ENCODE peak calls at places on chromosomes 1 and 21, in five cellular contexts. P, N, V, F and A are unnamed samples.

GRCh38 chr1:76576876-76577817 is 290.1 kb upstream of the ST6GALNAC5 start:
- DNase-seq in F (no peak), V (no peak), P (no peak), N (no peak), A (no peak)

GRCh38 chr1:16237343-16237830 is 404 bp upstream of the CPLANE2 start:
- DNase-seq in N (no peak), F (no peak), V (no peak), P (no peak), A (no peak)

GRCh38 chr1:29749021-29749420 is 512.7 kb downstream of the PTPRU start:
- DNase-seq in V (no peak), F (no peak), N (no peak), P (no peak), A (no peak)

GRCh38 chr1:160739098-160739511 is at the start of gene SLAMF7:
- DNase-seq in V (peak), P (no peak), N (peak), F (no peak), A (no peak)

GRCh38 chr1:46131727-46132528 is 501 bp downstream of the PIK3R3 start:
- DNase-seq in V (no peak), F (no peak), P (peak), N (peak), A (no peak)

GRCh38 chr1:61597601-61598000 is 127.3 kb downstream of the TM2D1 start:
- DNase-seq in N (no peak), V (no peak), F (no peak), P (no peak), A (no peak)

GRCh38 chr21:15839026-15839425 is 109.2 kb downstream of the USP25 start:
- DNase-seq in F (no peak), N (no peak), P (no peak), V (no peak), A (no peak)

GRCh38 chr1:213987422-213987875 is 324 bp upstream of the PROX1 start:
- DNase-seq in N (no peak), F (no peak), V (no peak), P (no peak), A (no peak)

GRCh38 chr1:31703431-31704260 is at the start of gene COL16A1:
- DNase-seq in P (peak), N (no peak), F (no peak), V (no peak), A (no peak)

GRCh38 chr21:26593800-26594199 is 20.7 kb upstream of the CYYR1 start:
- DNase-seq in V (no peak), F (no peak), P (no peak), N (no peak), A (no peak)

GRCh38 chr1:151946366-151946764 is 37.1 kb upstream of the THEM4 start:
- DNase-seq in P (no peak), N (no peak), F (no peak), V (no peak), A (no peak)

GRCh38 chr1:91545506-91546300 is 45.1 kb downstream of the CDC7 start:
- DNase-seq in V (no peak), F (no peak), N (no peak), P (no peak), A (no peak)

GRCh38 chr1:112603541-112603940 is 15.4 kb downstream of the ST7L start:
- DNase-seq in P (no peak), V (no peak), N (no peak), F (no peak), A (no peak)

GRCh38 chr1:38076038-38076437 is 29.4 kb upstream of the POU3F1 start:
- DNase-seq in F (no peak), N (peak), P (peak), V (no peak), A (no peak)

GRCh38 chr1:114779722-114780121 is 763 bp downstream of the SIKE1 start:
- DNase-seq in F (no peak), V (no peak), N (no peak), P (no peak), A (no peak)

GRCh38 chr1:230140221-230141001 is 73.4 kb downstream of the GALNT2 start:
- DNase-seq in N (peak), F (no peak), P (no peak), V (no peak), A (no peak)

GRCh38 chr1:42484382-42484781 is 21.3 kb downstream of the CCDC30 start:
- DNase-seq in P (no peak), F (peak), V (no peak), N (no peak), A (no peak)

GRCh38 chr1:109979489-109980091 is 5.0 kb upstream of the AHCYL1 start:
- DNase-seq in F (no peak), V (no peak), P (no peak), N (peak), A (no peak)

GRCh38 chr1:40736085-40736531 is 44.6 kb downstream of the NFYC start:
- DNase-seq in P (no peak), V (no peak), N (no peak), F (no peak), A (no peak)

GRCh38 chr1:193658711-193659110 is 472.3 kb upstream of the B3GALT2 start:
- DNase-seq in F (no peak), N (no peak), P (no peak), V (no peak), A (no peak)

GRCh38 chr1:112509005-112509659 is 367 bp downstream of the WNT2B start:
- DNase-seq in F (no peak), V (no peak), P (peak), N (no peak), A (no peak)

GRCh38 chr1:243946946-243947345 is 96.9 kb upstream of the AKT3 start:
- DNase-seq in F (no peak), P (peak), V (no peak), N (peak), A (no peak)

GRCh38 chr1:195791796-195792195 is 816.4 kb downstream of the KCNT2 start:
- DNase-seq in V (no peak), F (no peak), N (no peak), P (no peak), A (no peak)

GRCh38 chr1:109499661-109500536 is 6.0 kb downstream of the CYB561D1 start:
- DNase-seq in F (peak), P (peak), V (no peak), N (peak), A (no peak)

GRCh38 chr1:206631085-206631509 is 4.2 kb upstream of the DYRK3 start:
- DNase-seq in N (peak), F (peak), V (peak), P (peak), A (peak)

GRCh38 chr1:87805661-87806376 is 477.1 kb downstream of the LMO4 start:
- DNase-seq in F (peak), P (no peak), V (no peak), N (no peak), A (peak)

GRCh38 chr1:84352298-84353106 is 45.8 kb upstream of the DNASE2B start:
- DNase-seq in V (no peak), F (no peak), P (no peak), N (no peak), A (no peak)

GRCh38 chr21:41954654-41955499 is 1.1 kb upstream of the C2CD2 start:
- DNase-seq in F (no peak), V (no peak), N (no peak), P (no peak), A (no peak)

GRCh38 chr1:208077232-208077751 is 166.4 kb upstream of the CD34 start:
- DNase-seq in N (no peak), F (no peak), P (no peak), V (no peak), A (no peak)

GRCh38 chr1:171397851-171398469 is 84.0 kb downstream of the FMO4 start:
- DNase-seq in F (no peak), N (no peak), V (no peak), P (no peak), A (no peak)

GRCh38 chr1:81550753-81551152 is 250.0 kb upstream of the ADGRL2 start:
- DNase-seq in F (no peak), V (no peak), N (no peak), P (no peak), A (peak)

GRCh38 chr1:195202271-195202670 is 1406.0 kb downstream of the KCNT2 start:
- DNase-seq in F (no peak), N (no peak), P (no peak), V (no peak), A (no peak)

GRCh38 chr1:198212126-198212525 is 55.3 kb downstream of the NEK7 start:
- DNase-seq in N (no peak), F (no peak), P (no peak), V (no peak), A (no peak)

GRCh38 chr1:97047412-97047793 is 325.8 kb downstream of the PTBP2 start:
- DNase-seq in V (no peak), F (no peak), N (no peak), P (no peak), A (no peak)

GRCh38 chr1:163076981-163077761 is 8.0 kb downstream of the RGS4 start:
- DNase-seq in F (no peak), P (no peak), N (no peak), V (no peak), A (no peak)

GRCh38 chr1:221712776-221713431 is 29.0 kb downstream of the DUSP10 start:
- DNase-seq in F (no peak), P (no peak), N (no peak), V (peak), A (no peak)

GRCh38 chr1:23793018-23793781 is 2.3 kb downstream of the LYPLA2 start:
- DNase-seq in P (no peak), N (peak), V (no peak), F (no peak), A (no peak)
- TF ChIP-seq CEBPB in P (no peak), N (no peak), V (no peak), F (no peak), A (no peak)

DNA sequence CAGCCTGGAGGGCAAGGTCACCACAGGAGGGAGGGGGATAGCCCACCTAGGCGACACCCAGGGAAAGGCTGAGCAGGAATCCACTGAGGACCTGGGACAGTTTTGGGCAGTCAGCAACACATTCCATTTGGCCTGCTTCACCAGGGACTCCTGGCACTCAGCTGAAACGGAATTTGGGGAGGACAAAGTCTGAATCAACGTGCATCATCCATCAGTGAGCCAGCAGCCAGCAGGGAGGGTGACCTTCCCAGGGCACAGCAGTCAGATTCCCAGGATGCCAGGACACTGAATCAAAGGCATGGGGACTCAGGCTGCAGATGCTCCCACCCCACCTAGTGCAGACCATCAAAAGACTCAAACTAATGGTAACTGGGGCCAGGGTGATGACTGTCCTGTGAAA is 4.6 kb downstream of the SH3BP5L start:
- DNase-seq in F (peak), P (no peak), N (no peak), V (no peak), A (no peak)
- TF ChIP-seq SRF in F (no peak), P (no peak), N (no peak), V (no peak), A (no peak)

DNA sequence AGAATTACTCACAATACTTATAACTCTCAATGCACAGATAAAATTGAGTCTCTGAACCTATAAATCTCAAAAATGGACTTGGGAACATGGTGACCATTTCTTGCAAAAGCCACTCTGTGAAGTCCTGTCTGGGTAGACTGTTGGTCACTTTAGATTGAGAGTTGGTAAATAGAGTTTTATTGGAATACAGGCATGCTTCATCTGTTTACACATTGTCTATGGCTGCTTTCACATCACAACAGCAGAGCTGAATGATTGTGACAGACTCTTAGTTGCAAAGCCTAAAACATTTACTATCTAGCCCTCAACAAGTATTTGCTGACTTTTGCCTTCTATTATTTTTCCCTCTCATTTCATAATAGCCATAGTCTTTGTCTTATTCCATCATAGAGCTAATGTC is 24.1 kb upstream of the ASPM start:
- DNase-seq in P (no peak), N (no peak), V (no peak), F (peak), A (no peak)
- H3K4me3 ChIP-seq in P (no peak), N (no peak), V (no peak), F (no peak), A (no peak)

GRCh38 chr21:45258476-45258875 is 29.2 kb downstream of the POFUT2 start:
- DNase-seq in P (peak), F (peak), N (no peak), V (no peak), A (no peak)
- TF ChIP-seq CEBPB in P (no peak), F (no peak), N (no peak), V (no peak), A (no peak)

DNA sequence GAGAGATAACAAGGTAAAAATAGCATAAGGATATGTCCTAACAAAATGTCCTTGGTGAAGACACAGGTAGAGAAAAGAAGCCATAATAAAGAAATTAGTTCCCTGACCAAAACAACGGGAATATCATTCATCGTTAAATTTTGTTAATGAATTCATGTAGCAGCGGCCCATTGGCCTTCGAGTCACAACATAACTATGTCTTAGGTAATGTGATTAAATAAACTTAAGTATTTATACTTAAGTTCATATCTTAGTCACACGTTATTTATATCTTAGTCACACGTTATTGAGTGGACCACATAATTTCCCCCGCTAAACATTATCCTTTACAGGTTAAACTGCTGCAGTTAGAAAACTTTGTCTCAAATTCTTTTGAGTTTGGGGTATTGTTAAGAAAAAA is 1.2 kb downstream of the NEXN start:
- DNase-seq in V (no peak), N (no peak), P (no peak), F (no peak), A (no peak)
- TF ChIP-seq SRF in V (no peak), N (no peak), P (no peak), F (no peak), A (no peak)

DNA sequence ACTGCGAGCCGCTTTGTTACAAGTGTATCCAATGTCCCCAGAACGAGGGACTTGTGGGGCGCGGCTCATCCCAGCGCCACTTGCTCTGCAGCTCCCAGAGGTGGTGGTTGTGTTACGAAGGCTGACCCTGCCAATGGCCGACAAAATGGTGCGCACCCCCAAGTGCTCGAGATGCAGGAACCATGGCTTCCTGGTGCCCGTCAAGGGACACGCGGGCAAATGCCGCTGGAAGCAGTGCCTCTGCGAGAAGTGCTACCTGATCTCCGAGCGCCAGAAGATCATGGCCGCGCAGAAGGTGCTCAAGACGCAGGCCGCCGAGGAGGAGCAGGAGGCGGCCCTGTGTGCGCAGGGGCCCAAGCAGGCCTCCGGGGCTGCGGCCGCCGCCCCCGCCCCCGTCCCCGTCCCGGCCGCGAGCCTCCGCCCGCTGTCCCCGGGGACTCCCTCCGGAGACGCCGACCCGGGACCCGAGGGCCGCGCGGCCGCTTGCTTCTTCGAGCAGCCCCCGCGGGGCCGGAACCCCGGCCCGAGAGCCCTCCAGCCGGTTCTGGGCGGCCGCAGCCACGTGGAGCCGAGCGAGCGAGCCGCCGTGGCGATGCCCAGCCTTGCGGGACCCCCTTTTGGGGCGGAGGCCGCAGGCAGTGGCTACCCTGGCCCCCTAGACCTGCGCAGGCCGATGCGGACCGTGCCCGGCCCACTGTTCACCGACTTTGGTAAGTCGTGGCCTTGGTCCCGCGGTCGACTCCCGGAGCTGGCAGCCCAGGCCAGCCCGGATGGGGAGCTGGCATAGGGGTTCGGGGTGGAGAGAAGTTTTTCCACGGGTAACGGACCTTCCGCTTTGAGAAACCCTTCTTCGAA is at the start of gene DMRTB1:
- DNase-seq in P (no peak), N (no peak), F (no peak), V (no peak), A (no peak)
- H3K4me3 ChIP-seq in P (no peak), N (no peak), F (no peak), V (no peak), A (no peak)

GRCh38 chr1:94974824-94975223 is 47.9 kb upstream of the CNN3 start:
- DNase-seq in P (no peak), N (no peak), F (no peak), V (no peak), A (no peak)
- TF ChIP-seq CEBPB in P (no peak), N (no peak), F (no peak), V (no peak), A (no peak)

DNA sequence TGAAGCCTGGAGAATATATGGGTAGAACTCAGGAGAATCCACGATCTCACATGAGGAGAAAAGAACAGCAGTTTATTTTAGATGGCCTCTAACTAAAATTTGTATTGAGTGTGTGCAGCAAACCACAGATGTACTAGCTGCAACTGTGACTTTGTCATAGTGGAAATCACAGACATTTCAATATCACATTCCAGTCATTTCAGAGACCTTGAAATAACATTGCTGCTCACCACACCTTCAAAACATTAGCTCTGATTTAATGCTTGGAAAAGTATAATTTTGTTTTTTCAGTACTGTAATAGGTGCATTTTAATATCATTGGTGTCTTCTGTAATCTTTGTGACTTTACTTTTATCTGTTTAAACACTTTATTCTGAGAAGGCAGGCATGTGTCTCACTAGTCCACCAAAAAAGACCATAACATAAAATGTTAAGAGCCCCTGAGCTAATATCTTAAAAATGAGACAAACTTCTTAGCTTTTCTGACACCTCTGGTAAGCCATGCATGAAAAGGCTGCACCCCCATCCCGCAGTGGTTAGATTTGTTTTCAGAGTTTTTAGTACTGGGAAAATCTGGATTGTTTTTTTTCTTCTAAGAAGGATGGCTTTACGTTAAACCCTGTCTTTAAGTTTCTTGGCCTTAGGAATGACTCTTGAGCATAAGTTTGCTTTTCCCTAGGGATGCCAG is 30.1 kb downstream of the KCNJ15 start:
- DNase-seq in P (no peak), V (no peak), F (no peak), N (no peak), A (no peak)
- TF ChIP-seq SRF in P (no peak), V (no peak), F (no peak), N (no peak), A (no peak)

GRCh38 chr21:33110340-33110715 is 40.4 kb downstream of the OLIG1 start:
- DNase-seq in F (no peak), N (no peak), V (no peak), P (no peak), A (no peak)

GRCh38 chr21:33111577-33111976 is 41.6 kb downstream of the OLIG1 start:
- DNase-seq in V (no peak), N (no peak), P (no peak), F (no peak), A (no peak)

GRCh38 chr21:33112151-33112550 is 42.2 kb downstream of the OLIG1 start:
- DNase-seq in V (no peak), F (no peak), N (no peak), P (no peak), A (no peak)

GRCh38 chr21:33112670-33113596 is 43.0 kb downstream of the OLIG1 start:
- DNase-seq in V (no peak), P (no peak), F (no peak), N (no peak), A (no peak)

GRCh38 chr21:33109574-33110339 is 39.8 kb downstream of the OLIG1 start:
- DNase-seq in P (peak), F (no peak), V (no peak), N (no peak), A (no peak)
- H3K4me3 ChIP-seq in P (peak), F (no peak), V (no peak), N (no peak), A (no peak)